ENCODE peak calls at places on chromosomes 11 and 22, in five cellular contexts. J is kidney, L is fibroblast of lung, S is nephron progenitor cell, E is neural progenitor cell. M is an unnamed sample.
A peak's percentile ranks its signal among the peaks of the same experiment; 100 is the strongest.

GRCh38 chr22:44360306-44360685 is 47.5 kb upstream of the SHISAL1 start:
- DNase-seq in J (no peak), L (no peak), S (no peak), E (no peak), M (peak; percentile 72)

GRCh38 chr11:73268671-73269271 is 3.4 kb upstream of the P2RY6 start:
- DNase-seq in J (no peak), L (no peak), S (peak; percentile 1), E (no peak), M (no peak)

GRCh38 chr11:104093426-104094280 is 57.2 kb downstream of the DDI1 start:
- DNase-seq in J (no peak), L (no peak), S (no peak), E (no peak), M (no peak)

GRCh38 chr11:130476922-130477491 is 28.6 kb downstream of the ADAMTS15 start:
- DNase-seq in J (no peak), L (no peak), S (no peak), E (no peak), M (peak; percentile 74)

GRCh38 chr11:129451524-129451923 is 75.9 kb downstream of the BARX2 start:
- DNase-seq in J (no peak), L (no peak), S (no peak), E (no peak), M (no peak)

GRCh38 chr11:61141601-61142028 is 19.6 kb downstream of the VPS37C start:
- DNase-seq in J (peak; percentile 83), L (no peak), S (no peak), E (no peak), M (no peak)

GRCh38 chr11:1401656-1402221 is 12.0 kb downstream of the BRSK2 start:
- DNase-seq in J (peak; percentile 88), L (peak; percentile 56), S (peak; percentile 97), E (peak; percentile 93), M (peak; percentile 99)

GRCh38 chr11:6505577-6506240 is 8.6 kb downstream of the DNHD1 start:
- DNase-seq in J (no peak), L (peak; percentile 74), S (no peak), E (peak; percentile 51), M (peak; percentile 79)

GRCh38 chr22:41772645-41773044 is 27.8 kb upstream of the CCDC134 start:
- DNase-seq in J (no peak), L (no peak), S (no peak), E (no peak), M (no peak)

GRCh38 chr22:50035131-50035881 is 22.7 kb upstream of the IL17REL start:
- DNase-seq in J (peak; percentile 61), L (no peak), S (no peak), E (no peak), M (peak; percentile 76)

GRCh38 chr11:83292709-83293435 is 6.7 kb upstream of the CCDC90B start:
- DNase-seq in J (no peak), L (peak; percentile 76), S (peak; percentile 15), E (peak; percentile 85), M (peak; percentile 60)

GRCh38 chr11:118450451-118450850 is 14.2 kb downstream of the KMT2A start:
- DNase-seq in J (no peak), L (no peak), S (no peak), E (no peak), M (no peak)

GRCh38 chr11:68282141-68282860 is 10.5 kb upstream of the C11orf24 start:
- DNase-seq in J (no peak), L (no peak), S (no peak), E (no peak), M (peak; percentile 45)

GRCh38 chr11:102168483-102168882 is 58.2 kb downstream of the YAP1 start:
- DNase-seq in J (no peak), L (no peak), S (no peak), E (no peak), M (no peak)

GRCh38 chr11:116115801-116116200 is 611.6 kb upstream of the CADM1 start:
- DNase-seq in J (no peak), L (no peak), S (no peak), E (no peak), M (no peak)

GRCh38 chr11:128058580-128059208 is 528.7 kb downstream of the ETS1 start:
- DNase-seq in J (no peak), L (no peak), S (no peak), E (no peak), M (no peak)
- TF ChIP-seq CTCF in J (no peak), L (no peak), S (no peak), E (no peak), M (no peak)

GRCh38 chr11:86408845-86409244 is 34.2 kb downstream of the CCDC81 start:
- DNase-seq in J (no peak), L (peak; percentile 5), S (no peak), E (no peak), M (peak; percentile 74)
- TF ChIP-seq CTCF in J (no peak), L (peak; percentile 31), S (no peak), E (peak; percentile 37), M (peak; percentile 50)

GRCh38 chr11:11157201-11157600 is 195.8 kb downstream of the CSNK2A3 start:
- DNase-seq in J (no peak), L (peak; percentile 22), S (peak; percentile 42), E (peak; percentile 73), M (peak; percentile 51)
- TF ChIP-seq CTCF in J (peak; percentile 34), L (peak; percentile 47), S (peak; percentile 46), E (peak; percentile 55), M (peak; percentile 66)

DNA sequence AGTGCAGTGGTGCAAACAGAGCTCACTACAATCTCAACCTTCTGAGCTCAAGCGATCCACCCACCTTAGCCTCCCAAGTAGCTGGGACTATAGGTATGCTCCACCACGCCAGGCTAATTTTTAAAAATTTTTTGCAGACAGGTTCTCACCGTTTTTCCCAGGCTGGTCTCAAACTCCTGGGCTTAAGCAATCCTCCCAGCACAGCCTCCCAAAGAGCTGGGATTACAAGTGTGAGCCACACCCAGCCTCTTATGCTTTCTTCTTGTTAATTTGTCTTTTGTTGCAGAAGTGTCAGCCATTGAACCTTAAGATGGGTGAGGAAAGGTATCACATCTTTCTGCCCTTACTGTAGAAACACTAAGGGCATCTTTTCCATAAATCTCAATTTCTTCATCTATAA is 34.9 kb downstream of the DENND5A start:
- DNase-seq in J (no peak), L (no peak), S (no peak), E (no peak), M (no peak)
- TF ChIP-seq CTCF in J (no peak), L (no peak), S (no peak), E (no peak), M (no peak)

GRCh38 chr11:34994859-34995258 is 78.4 kb downstream of the PDHX start:
- DNase-seq in J (no peak), L (no peak), S (no peak), E (no peak), M (no peak)

GRCh38 chr11:34999453-34999852 is 83.0 kb downstream of the PDHX start:
- DNase-seq in J (no peak), L (no peak), S (no peak), E (no peak), M (no peak)

GRCh38 chr11:35003658-35004057 is 87.2 kb downstream of the PDHX start:
- DNase-seq in J (no peak), L (no peak), S (no peak), E (no peak), M (no peak)

GRCh38 chr11:34996958-34997357 is 80.5 kb downstream of the PDHX start:
- DNase-seq in J (no peak), L (no peak), S (no peak), E (no peak), M (no peak)

GRCh38 chr11:34997872-34998548 is 81.6 kb downstream of the PDHX start:
- DNase-seq in J (no peak), L (peak; percentile 68), S (no peak), E (no peak), M (no peak)
- TF ChIP-seq CTCF in J (peak; percentile 10), L (peak; percentile 20), S (no peak), E (peak; percentile 52), M (peak; percentile 57)

DNA sequence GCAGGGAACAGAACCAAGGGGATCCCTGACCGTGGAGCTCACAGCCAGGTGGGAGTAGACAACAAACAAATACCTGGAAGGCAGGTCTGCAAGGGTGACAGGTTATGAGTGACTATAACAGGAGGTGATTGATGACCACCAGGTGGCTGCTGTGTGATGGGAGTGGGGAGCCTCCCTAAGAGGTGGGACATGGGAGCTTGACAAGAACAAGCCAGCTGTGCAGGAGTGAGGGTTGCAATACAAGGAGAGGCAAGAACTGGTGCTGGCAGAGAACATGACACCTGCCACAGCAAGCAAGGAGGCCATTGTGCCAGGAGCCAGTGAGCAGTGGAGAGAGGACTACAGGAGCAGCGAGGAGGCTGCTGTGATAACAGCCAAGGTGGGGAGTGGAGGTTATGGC is 20.5 kb downstream of the MFNG start:
- DNase-seq in J (no peak), L (no peak), S (no peak), E (no peak), M (peak; percentile 38)
- TF ChIP-seq CTCF in J (no peak), L (no peak), S (no peak), E (no peak), M (no peak)

GRCh38 chr22:24154826-24155225 is 26.5 kb upstream of the SUSD2 start:
- DNase-seq in J (no peak), L (no peak), S (no peak), E (no peak), M (no peak)

GRCh38 chr22:24153959-24154358 is 27.3 kb upstream of the SUSD2 start:
- DNase-seq in J (no peak), L (no peak), S (no peak), E (no peak), M (no peak)

GRCh38 chr22:24156915-24157782 is 24.1 kb upstream of the SUSD2 start:
- DNase-seq in J (peak; percentile 94), L (peak; percentile 66), S (peak; percentile 86), E (peak; percentile 94), M (peak; percentile 99)

GRCh38 chr22:24156146-24156914 is 25.0 kb upstream of the SUSD2 start:
- DNase-seq in J (no peak), L (peak; percentile 23), S (peak; percentile 55), E (peak; percentile 71), M (peak; percentile 95)

DNA sequence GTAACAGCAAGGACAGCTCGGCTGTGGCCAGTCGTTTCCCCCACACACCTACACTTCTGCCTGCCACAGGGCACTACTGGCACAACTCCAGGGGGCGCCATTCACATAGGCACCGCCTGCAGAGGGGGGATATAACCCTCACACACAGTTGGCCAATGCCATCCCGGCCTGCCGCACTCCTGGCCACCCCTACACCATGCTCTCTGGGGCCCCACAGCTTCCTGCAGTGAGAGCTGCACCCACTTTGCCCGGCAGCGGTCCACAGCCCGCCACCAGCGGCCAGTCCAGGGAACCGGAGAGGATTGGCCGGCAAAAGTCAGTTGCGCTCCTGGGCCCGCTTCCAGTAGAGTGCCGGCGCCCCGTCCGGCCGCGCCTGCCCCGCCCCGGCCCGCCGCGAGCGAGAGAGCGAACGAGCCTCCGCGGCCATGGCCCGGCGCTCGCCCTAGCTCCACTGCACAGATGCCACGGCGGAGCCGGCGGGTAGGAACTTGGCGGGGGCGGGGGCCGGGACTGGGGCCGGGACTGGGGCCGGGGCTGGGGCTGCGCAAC is 25.6 kb upstream of the SUSD2 start:
- DNase-seq in J (peak; percentile 93), L (peak; percentile 74), S (peak; percentile 72), E (peak; percentile 80), M (peak; percentile 97)
- TF ChIP-seq CTCF in J (peak; percentile 15), L (peak; percentile 38), S (peak; percentile 34), E (peak; percentile 57), M (peak; percentile 49)

GRCh38 chr11:119483341-119483880 is 60.4 kb upstream of the THY1 start:
- DNase-seq in J (no peak), L (no peak), S (no peak), E (no peak), M (no peak)

GRCh38 chr11:119482561-119483001 is 59.6 kb upstream of the THY1 start:
- DNase-seq in J (no peak), L (no peak), S (no peak), E (no peak), M (no peak)

GRCh38 chr11:119481021-119481666 is 58.2 kb upstream of the THY1 start:
- DNase-seq in J (peak; percentile 90), L (peak; percentile 95), S (peak; percentile 95), E (peak; percentile 80), M (peak; percentile 100)

GRCh38 chr11:119480375-119481020 is 57.5 kb upstream of the THY1 start:
- DNase-seq in J (peak; percentile 1), L (no peak), S (no peak), E (no peak), M (peak; percentile 34)

GRCh38 chr11:119481667-119482400 is 58.9 kb upstream of the THY1 start:
- DNase-seq in J (no peak), L (no peak), S (peak; percentile 29), E (no peak), M (no peak)
- TF ChIP-seq CTCF in J (no peak), L (no peak), S (no peak), E (no peak), M (no peak)

M was measured in osteoblast.